ENCODE peak calls at places on chromosome 13, in nine cellular contexts. G, H, F, Z, A, S, M, T and L are unnamed samples.

GRCh38 chr13:26379831-26380230 is 125.9 kb downstream of the CDK8 start:
- DNase-seq in G (no peak), S (no peak), H (no peak), M (no peak), Z (no peak), F (no peak), T (no peak), A (no peak), L (no peak)

GRCh38 chr13:79434578-79434977 is 28.5 kb upstream of the RBM26 start:
- DNase-seq in F (no peak), G (no peak), T (peak; percentile 22), A (no peak), Z (no peak), S (no peak), H (no peak), M (no peak), L (no peak)

GRCh38 chr13:110340812-110341444 is 33.8 kb downstream of the COL4A2 start:
- DNase-seq in M (peak; percentile 82), Z (peak; percentile 90), T (peak; percentile 84), A (no peak), S (peak; percentile 26), H (peak; percentile 66), G (peak; percentile 88), F (peak; percentile 80), L (no peak)

GRCh38 chr13:72782717-72783116 is 784 bp downstream of the PIBF1 start:
- DNase-seq in F (no peak), H (no peak), Z (no peak), T (peak; percentile 22), G (peak; percentile 7), A (no peak), S (no peak), M (no peak), L (no peak)

GRCh38 chr13:98141938-98142426 is 912 bp upstream of the FARP1 start:
- DNase-seq in F (peak; percentile 22), M (peak; percentile 21), S (no peak), H (peak; percentile 40), T (no peak), Z (peak; percentile 67), G (no peak), A (no peak), L (no peak)

GRCh38 chr13:40992678-40993077 is 26.4 kb downstream of the ELF1 start:
- DNase-seq in M (no peak), F (no peak), H (no peak), G (no peak), A (no peak), T (peak; percentile 33), S (no peak), Z (no peak), L (no peak)

GRCh38 chr13:95188128-95188527 is 113.1 kb downstream of the ABCC4 start:
- DNase-seq in S (no peak), M (no peak), A (no peak), G (no peak), Z (no peak), F (no peak), T (peak; percentile 10), H (no peak), L (no peak)

GRCh38 chr13:70568571-70568970 is 460.3 kb upstream of the KLHL1 start:
- DNase-seq in F (no peak), A (no peak), S (no peak), H (no peak), T (peak; percentile 76), M (no peak), Z (no peak), G (peak; percentile 7), L (peak; percentile 5)

GRCh38 chr13:40484101-40484800 is 182.2 kb downstream of the FOXO1 start:
- DNase-seq in F (no peak), S (no peak), H (no peak), A (no peak), Z (no peak), G (no peak), T (no peak), M (no peak), L (no peak)

GRCh38 chr13:25286308-25286968 is 850 bp downstream of the MTMR6 start:
- DNase-seq in S (no peak), A (peak; percentile 32), M (no peak), G (peak; percentile 37), Z (no peak), T (peak; percentile 58), H (peak; percentile 51), F (no peak), L (no peak)

GRCh38 chr13:84481958-84482357 is 599.7 kb upstream of the SLITRK1 start:
- DNase-seq in M (no peak), H (no peak), G (no peak), S (no peak), F (no peak), T (peak; percentile 79), Z (no peak), A (no peak), L (no peak)